ENCODE peak calls at places on chromosome 4, in five cellular contexts. R is activated T-cell treated with anti-CD3 and anti-CD28 coated beads, Interleukin-2, amount 50 U/mL, for 1 hour; A is aorta; Y is choroid plexus epithelial cell; Z is stomach. P is an unnamed sample.
A peak's percentile ranks its signal among the peaks of the same experiment; 100 is the strongest.

GRCh38 chr4:76301068-76301774 is 5.3 kb upstream of the STBD1 start:
- DNase-seq in Y (peak; percentile 88), Z (no peak), A (no peak), R (no peak), P (peak; percentile 67)

GRCh38 chr4:75398501-75398900 is 115.7 kb downstream of the RCHY1 start:
- DNase-seq in Z (no peak), A (no peak), Y (no peak), R (no peak), P (no peak)

GRCh38 chr4:54487491-54487890 is 170.3 kb upstream of the KIT start:
- DNase-seq in Y (no peak), R (no peak), A (no peak), Z (no peak), P (no peak)

GRCh38 chr4:148391056-148391455 is 51.2 kb downstream of the NR3C2 start:
- DNase-seq in A (no peak), R (no peak), Y (no peak), Z (no peak), P (no peak)

GRCh38 chr4:150244600-150244999 is 166.4 kb downstream of the DCLK2 start:
- DNase-seq in A (no peak), Y (peak; percentile 93), R (no peak), Z (no peak), P (no peak)

GRCh38 chr4:93084599-93085305 is 743.8 kb upstream of the ATOH1 start:
- DNase-seq in A (no peak), Y (peak; percentile 0), Z (no peak), R (no peak), P (no peak)

GRCh38 chr4:182922551-182923284 is 5.5 kb upstream of the DCTD start:
- DNase-seq in A (no peak), Z (no peak), R (no peak), Y (peak; percentile 45), P (peak; percentile 65)

GRCh38 chr4:139266583-139267257 is 13.3 kb downstream of the MGARP start:
- DNase-seq in A (peak; percentile 79), Z (peak; percentile 71), Y (peak; percentile 88), R (peak; percentile 52), P (peak; percentile 53)

GRCh38 chr4:185305979-185306442 is 89.7 kb downstream of the LRP2BP start:
- DNase-seq in Z (no peak), Y (peak; percentile 79), A (no peak), R (no peak), P (no peak)

GRCh38 chr4:141501395-141501794 is 135.0 kb upstream of the IL15 start:
- DNase-seq in Z (no peak), R (no peak), Y (peak; percentile 11), A (no peak), P (no peak)

GRCh38 chr4:9946171-9946570 is 75.1 kb downstream of the SLC2A9 start:
- DNase-seq in R (no peak), Y (no peak), Z (no peak), A (no peak), P (no peak)

GRCh38 chr4:78610546-78611214 is 59.1 kb downstream of the ANXA3 start:
- DNase-seq in Y (peak; percentile 63), Z (no peak), R (no peak), A (no peak), P (no peak)

GRCh38 chr4:53547983-53548382 is 43.3 kb downstream of the LNX1 start:
- DNase-seq in A (no peak), Y (no peak), Z (no peak), R (no peak), P (no peak)

GRCh38 chr4:173573286-173573685 is 43.3 kb upstream of the HAND2 start:
- DNase-seq in R (no peak), Y (no peak), A (no peak), Z (no peak), P (no peak)

GRCh38 chr4:23747131-23747752 is 142.6 kb downstream of the PPARGC1A start:
- DNase-seq in Y (no peak), Z (peak; percentile 26), A (no peak), R (no peak), P (peak; percentile 14)

GRCh38 chr4:112823141-112823540 is 186.2 kb downstream of the LARP7 start:
- DNase-seq in R (no peak), Z (no peak), A (no peak), Y (no peak), P (no peak)

GRCh38 chr4:36165256-36166005 is 78.9 kb downstream of the ARAP2 start:
- DNase-seq in A (no peak), Z (no peak), R (no peak), Y (peak; percentile 39), P (peak; percentile 28)

GRCh38 chr4:72974694-72975487 is 94.6 kb downstream of the COX18 start:
- DNase-seq in R (no peak), Y (peak; percentile 74), Z (no peak), A (no peak), P (no peak)

GRCh38 chr4:82423245-82424054 is 6.8 kb downstream of the HNRNPDL start:
- DNase-seq in R (no peak), A (no peak), Y (no peak), Z (no peak), P (no peak)

GRCh38 chr4:31360786-31361185 is 640.6 kb downstream of the PCDH7 start:
- DNase-seq in Y (peak; percentile 90), R (no peak), Z (no peak), A (no peak), P (no peak)

GRCh38 chr4:107838138-107838618 is 13.4 kb downstream of the SGMS2 start:
- DNase-seq in Z (no peak), R (no peak), A (no peak), Y (peak; percentile 49), P (no peak)

GRCh38 chr4:3436798-3437581 is 4.8 kb upstream of the HGFAC start:
- DNase-seq in Y (peak; percentile 14), R (no peak), Z (peak; percentile 75), A (peak; percentile 74), P (no peak)

GRCh38 chr4:113958766-113959540 is 20.5 kb downstream of the ARSJ start:
- DNase-seq in Z (no peak), Y (peak; percentile 96), A (no peak), R (no peak), P (no peak)

GRCh38 chr4:12929784-12930183 is 554.4 kb downstream of the RAB28 start:
- DNase-seq in R (no peak), Y (no peak), Z (no peak), A (no peak), P (no peak)

GRCh38 chr4:184408021-184408710 is 66.2 kb downstream of the IRF2 start:
- DNase-seq in Y (peak; percentile 88), Z (no peak), R (no peak), A (no peak), P (no peak)

GRCh38 chr4:52103314-52103713 is 52.2 kb downstream of the SPATA18 start:
- DNase-seq in Y (peak; percentile 21), R (no peak), A (no peak), Z (no peak), P (no peak)

GRCh38 chr4:175453456-175453855 is 358.6 kb downstream of the GPM6A start:
- DNase-seq in A (no peak), Y (peak; percentile 13), R (no peak), Z (no peak), P (no peak)